ENCODE peak calls at places on chromosomes 1 and 21, in six cellular contexts. J, L, O, A, N and Y are unnamed samples.

GRCh38 chr21:35048706-35049617 is at the start of gene RUNX1:
- DNase-seq in A (no peak), O (peak), N (peak), L (no peak), J (no peak), Y (peak)

GRCh38 chr1:95685091-95685490 is 451.1 kb downstream of the RWDD3 start:
- DNase-seq in N (no peak), L (no peak), A (no peak), J (no peak), O (no peak), Y (no peak)

GRCh38 chr1:201131398-201131797 is 4.4 kb upstream of the ASCL5 start:
- DNase-seq in L (no peak), O (no peak), N (peak), A (no peak), J (no peak), Y (no peak)

GRCh38 chr21:46155514-46156377 is at the start of gene FTCD:
- DNase-seq in N (peak), O (no peak), J (no peak), L (no peak), A (peak), Y (no peak)

GRCh38 chr1:170032531-170033295 is 41.8 kb downstream of the KIFAP3 start:
- DNase-seq in O (no peak), L (peak), J (no peak), N (no peak), A (no peak), Y (no peak)

GRCh38 chr1:6448749-6449631 is 17.0 kb downstream of the TNFRSF25 start:
- DNase-seq in A (peak), O (no peak), J (no peak), N (no peak), L (no peak), Y (no peak)

GRCh38 chr1:1959840-1960479 is 40.9 kb upstream of the TMEM52 start:
- DNase-seq in O (peak), J (no peak), L (no peak), A (peak), N (peak), Y (no peak)

GRCh38 chr1:218024211-218024720 is 260.8 kb upstream of the RRP15 start:
- DNase-seq in N (no peak), J (no peak), L (no peak), O (no peak), A (no peak), Y (no peak)

GRCh38 chr1:217525773-217526490 is 105.0 kb downstream of the GPATCH2 start:
- DNase-seq in L (no peak), J (no peak), A (no peak), N (no peak), O (no peak), Y (no peak)

GRCh38 chr1:37486680-37487618 is 12.6 kb downstream of the ZC3H12A start:
- DNase-seq in J (no peak), N (peak), A (peak), L (no peak), O (peak), Y (no peak)

GRCh38 chr1:3192359-3192758 is 123.4 kb downstream of the PRDM16 start:
- DNase-seq in A (peak), N (no peak), J (no peak), L (no peak), O (no peak), Y (no peak)

GRCh38 chr1:9589719-9590157 is 1.0 kb downstream of the TMEM201 start:
- DNase-seq in A (no peak), L (no peak), O (peak), N (no peak), J (no peak), Y (no peak)

GRCh38 chr1:34186741-34187494 is 10.2 kb downstream of the C1orf94 start:
- DNase-seq in J (no peak), O (no peak), N (no peak), A (no peak), L (no peak), Y (no peak)

GRCh38 chr1:48853006-48853405 is 76.3 kb upstream of the BEND5 start:
- DNase-seq in A (no peak), O (no peak), L (peak), J (peak), N (no peak), Y (no peak)

GRCh38 chr1:114610546-114611245 is 29.3 kb upstream of the BCAS2 start:
- DNase-seq in L (no peak), N (no peak), J (no peak), O (no peak), A (no peak), Y (no peak)

GRCh38 chr1:112995890-112996289 is 39.9 kb upstream of the SLC16A1 start:
- DNase-seq in O (no peak), J (no peak), A (no peak), N (no peak), L (no peak), Y (no peak)

GRCh38 chr1:224329484-224329841 is 509 bp downstream of the NVL start:
- DNase-seq in A (no peak), L (no peak), O (no peak), N (no peak), J (no peak), Y (no peak)

GRCh38 chr1:94092210-94092613 is 28.7 kb downstream of the ABCA4 start:
- DNase-seq in O (peak), J (no peak), L (no peak), A (no peak), N (no peak), Y (no peak)

GRCh38 chr1:26138974-26139558 is 19.8 kb upstream of the FAM110D start:
- DNase-seq in A (no peak), J (no peak), N (no peak), O (no peak), L (no peak), Y (no peak)

GRCh38 chr21:44732263-44732662 is 20.9 kb upstream of the TSPEAR start:
- DNase-seq in A (no peak), N (no peak), J (no peak), L (no peak), O (no peak), Y (no peak)

GRCh38 chr21:15772654-15773053 is 42.9 kb downstream of the USP25 start:
- DNase-seq in O (no peak), N (no peak), A (no peak), J (no peak), L (no peak), Y (no peak)

GRCh38 chr1:206909167-206909882 is 12.1 kb downstream of the IL24 start:
- DNase-seq in O (no peak), J (no peak), A (no peak), N (peak), L (no peak), Y (no peak)

GRCh38 chr1:206469933-206470691 is at the start of gene IKBKE:
- DNase-seq in L (no peak), N (peak), O (peak), A (peak), J (no peak), Y (peak)

GRCh38 chr1:20962576-20963258 is 175.6 kb upstream of the HP1BP3 start:
- DNase-seq in A (no peak), O (no peak), N (no peak), J (no peak), L (peak), Y (no peak)

GRCh38 chr1:150151291-150152181 is 1.8 kb downstream of the PLEKHO1 start:
- DNase-seq in J (no peak), N (no peak), A (no peak), O (peak), L (no peak), Y (no peak)

GRCh38 chr1:91741301-91741700 is 144.7 kb downstream of the TGFBR3 start:
- DNase-seq in N (no peak), J (no peak), L (no peak), O (no peak), A (no peak), Y (no peak)

GRCh38 chr1:232111616-232112015 is 485.0 kb downstream of the DISC1 start:
- DNase-seq in J (peak), N (no peak), A (no peak), L (no peak), O (no peak), Y (no peak)

GRCh38 chr1:165737196-165737595 is 31.5 kb downstream of the TMCO1 start:
- DNase-seq in L (no peak), A (no peak), O (no peak), J (no peak), N (no peak), Y (no peak)

GRCh38 chr1:175864625-175865024 is 121.2 kb upstream of the TNR start:
- DNase-seq in J (no peak), N (no peak), L (no peak), O (no peak), A (no peak), Y (no peak)

GRCh38 chr1:53672243-53672642 is 66.7 kb downstream of the GLIS1 start:
- DNase-seq in J (no peak), A (no peak), N (no peak), L (no peak), O (no peak), Y (no peak)

GRCh38 chr1:93692983-93693591 is 11.4 kb upstream of the BCAR3 start:
- DNase-seq in N (no peak), A (peak), O (peak), L (peak), J (no peak), Y (peak)

GRCh38 chr21:33543505-33544129 is 779 bp downstream of the SON start:
- DNase-seq in J (no peak), L (no peak), O (peak), N (peak), A (no peak), Y (no peak)

GRCh38 chr1:21262282-21263051 is 27.8 kb downstream of the ECE1 start:
- DNase-seq in A (peak), J (no peak), O (no peak), L (peak), N (no peak), Y (no peak)

GRCh38 chr1:212611000-212611636 is 2.6 kb downstream of the ATF3 start:
- DNase-seq in L (no peak), J (no peak), A (no peak), O (no peak), N (no peak), Y (no peak)

GRCh38 chr1:230401763-230402294 is 24.3 kb downstream of the PGBD5 start:
- DNase-seq in L (peak), J (no peak), A (no peak), O (no peak), N (no peak), Y (no peak)

GRCh38 chr1:27773732-27774445 is 870 bp downstream of the STX12 start:
- DNase-seq in A (no peak), N (no peak), J (no peak), L (no peak), O (peak), Y (no peak)

GRCh38 chr1:27772932-27773731 is at the start of gene STX12:
- DNase-seq in O (peak), J (peak), L (peak), N (peak), A (peak), Y (peak)

GRCh38 chr1:27772581-27772931 is 463 bp upstream of the STX12 start:
- DNase-seq in A (no peak), O (no peak), J (no peak), N (no peak), L (no peak), Y (no peak)

GRCh38 chr1:27772071-27772470 is 948 bp upstream of the STX12 start:
- DNase-seq in A (no peak), L (no peak), N (no peak), J (no peak), O (no peak), Y (no peak)

GRCh38 chr1:27774654-27775053 is 1.6 kb downstream of the STX12 start:
- DNase-seq in N (no peak), L (no peak), J (no peak), O (no peak), A (no peak), Y (no peak)
- H3K4me3 ChIP-seq in N (peak), L (peak), J (peak), O (peak), A (peak), Y (peak)

DNA sequence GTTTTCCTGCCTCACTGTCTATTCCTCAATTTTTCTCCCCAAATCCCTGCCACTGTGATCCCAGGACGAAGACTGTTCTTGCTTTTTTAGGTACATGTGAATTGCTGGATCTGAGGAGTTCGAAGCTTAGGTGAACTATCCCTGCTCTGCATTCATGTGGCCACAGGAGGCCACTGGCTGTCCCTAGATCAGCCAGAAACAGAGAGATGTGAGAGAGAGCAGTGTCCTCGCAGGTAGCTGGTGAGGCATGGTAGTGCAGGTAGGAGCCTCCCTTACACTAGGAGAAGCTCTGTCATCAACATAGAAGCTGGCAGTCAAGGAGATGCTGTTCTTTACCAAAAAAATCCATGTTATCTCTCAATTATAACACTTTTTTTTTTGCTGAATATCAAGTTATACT is 71.5 kb downstream of the USP24 start:
- DNase-seq in J (no peak), O (peak), L (no peak), A (peak), N (no peak), Y (no peak)
- TF ChIP-seq CTCF in J (no peak), O (peak), L (no peak), A (peak), N (no peak), Y (peak)

GRCh38 chr1:220529530-220529920 is 1.6 kb downstream of the MARK1 start:
- DNase-seq in L (no peak), N (no peak), O (no peak), J (no peak), A (no peak), Y (no peak)
- H3K4me3 ChIP-seq in L (peak), N (peak), O (peak), J (no peak), A (no peak), Y (peak)

GRCh38 chr21:29164330-29164942 is 34.0 kb downstream of the MAP3K7CL start:
- DNase-seq in J (no peak), A (peak), O (peak), L (no peak), N (no peak), Y (peak)
- TF ChIP-seq CTCF in J (peak), A (peak), O (peak), L (peak), N (peak), Y (peak)